ENCODE peak calls at places on chromosomes 12 and 14, in four cellular contexts. V, R, C and E are unnamed samples.

GRCh38 chr14:77663289-77663688 is 44.5 kb downstream of the ALKBH1 start:
- DNase-seq in C (no peak), V (no peak), R (no peak), E (peak)

GRCh38 chr14:76497550-76498484 is 121.9 kb downstream of the ESRRB start:
- DNase-seq in R (peak), V (no peak), C (peak), E (no peak)

GRCh38 chr14:20454359-20454644 is 310 bp downstream of the OSGEP start:
- DNase-seq in V (no peak), C (no peak), R (peak), E (peak)

GRCh38 chr14:48373993-48374392 is 698.6 kb upstream of the MDGA2 start:
- DNase-seq in V (no peak), C (no peak), R (no peak), E (no peak)

GRCh38 chr14:105064721-105065143 is 498 bp downstream of the GPR132 start:
- DNase-seq in V (no peak), C (peak), R (no peak), E (peak)

GRCh38 chr12:105223358-105223840 is 12.6 kb downstream of the APPL2 start:
- DNase-seq in R (no peak), C (no peak), V (no peak), E (no peak)

GRCh38 chr12:6528539-6529235 is 5.6 kb upstream of the GAPDH start:
- DNase-seq in R (no peak), V (no peak), C (no peak), E (no peak)

GRCh38 chr14:90739318-90740077 is 76.7 kb downstream of the TTC7B start:
- DNase-seq in R (no peak), V (no peak), C (no peak), E (peak)

GRCh38 chr14:87966816-87967215 is 26.2 kb downstream of the GALC start:
- DNase-seq in R (no peak), C (no peak), V (no peak), E (peak)

GRCh38 chr12:103334447-103334846 is 161.3 kb downstream of the C12orf42 start:
- DNase-seq in C (no peak), V (no peak), R (no peak), E (no peak)

GRCh38 chr12:109358154-109358869 is 10.6 kb downstream of the MYO1H start:
- DNase-seq in C (no peak), R (no peak), V (peak), E (peak)

GRCh38 chr14:50666772-50667490 is 1.2 kb downstream of the SAV1 start:
- DNase-seq in V (no peak), C (no peak), R (peak), E (peak)

GRCh38 chr12:57755194-57755453 is 221 bp downstream of the MARCHF9 start:
- DNase-seq in V (no peak), C (no peak), R (no peak), E (no peak)

GRCh38 chr12:125247477-125247876 is 182.2 kb downstream of the AACS start:
- DNase-seq in R (peak), V (no peak), C (peak), E (no peak)

GRCh38 chr14:51738754-51739153 is 87.0 kb downstream of the FRMD6 start:
- DNase-seq in V (no peak), R (peak), C (no peak), E (no peak)

GRCh38 chr14:104792101-104792884 is 3.3 kb downstream of the AKT1 start:
- DNase-seq in V (no peak), R (no peak), C (no peak), E (no peak)

DNA sequence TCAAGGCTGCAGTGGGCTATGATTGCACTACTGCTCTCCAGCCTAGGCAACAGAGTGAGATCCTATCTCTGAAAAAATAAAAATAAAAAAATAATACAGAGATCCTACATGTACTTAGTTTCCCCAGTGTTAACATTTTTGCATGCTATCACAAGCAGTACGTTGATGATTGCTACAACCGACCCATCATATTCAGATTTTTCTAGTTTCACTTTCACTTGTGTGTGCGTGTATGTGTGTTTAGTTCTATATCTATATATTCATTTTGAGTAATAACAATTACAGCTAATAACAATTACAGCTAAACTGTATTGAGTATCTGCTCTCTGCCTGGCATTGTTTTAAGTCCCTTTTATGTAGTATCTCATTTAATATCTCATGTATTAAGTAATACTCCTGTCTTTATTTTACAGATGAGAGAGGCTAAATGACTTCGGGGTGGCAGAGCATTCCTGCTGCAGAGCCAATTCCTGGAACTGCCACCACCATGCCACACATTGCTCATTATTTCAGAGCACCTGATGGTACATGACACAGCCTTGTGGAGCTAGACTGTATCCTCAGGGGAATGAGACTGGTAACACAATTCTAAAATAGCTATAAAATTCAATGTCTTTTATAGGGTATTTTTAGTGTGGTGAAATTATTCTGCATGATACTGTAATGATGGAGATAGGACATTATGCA is 153.1 kb downstream of the BCAT1 start:
- DNase-seq in C (no peak), V (no peak), R (no peak), E (no peak)
- TF ChIP-seq ELK1 in C (no peak), V (no peak), R (no peak), E (no peak)

GRCh38 chr12:127293507-127294310 is 973.3 kb upstream of the TMEM132C start:
- DNase-seq in R (peak), V (no peak), C (peak), E (peak)
- TF ChIP-seq ELK1 in R (no peak), V (no peak), C (no peak), E (no peak)

GRCh38 chr14:95291859-95292542 is 27.7 kb downstream of the CLMN start:
- DNase-seq in R (peak), C (peak), V (no peak), E (peak)

GRCh38 chr14:95288672-95289322 is 30.9 kb downstream of the CLMN start:
- DNase-seq in V (no peak), R (no peak), C (no peak), E (no peak)

GRCh38 chr14:95290769-95291440 is 28.8 kb downstream of the CLMN start:
- DNase-seq in V (no peak), C (no peak), R (no peak), E (no peak)

GRCh38 chr14:95289323-95290010 is 30.2 kb downstream of the CLMN start:
- DNase-seq in R (no peak), C (no peak), V (no peak), E (no peak)

GRCh38 chr14:95290021-95290420 is 29.7 kb downstream of the CLMN start:
- DNase-seq in R (no peak), V (no peak), C (no peak), E (no peak)
- TF ChIP-seq ELK1 in R (no peak), V (no peak), C (no peak), E (no peak)

DNA sequence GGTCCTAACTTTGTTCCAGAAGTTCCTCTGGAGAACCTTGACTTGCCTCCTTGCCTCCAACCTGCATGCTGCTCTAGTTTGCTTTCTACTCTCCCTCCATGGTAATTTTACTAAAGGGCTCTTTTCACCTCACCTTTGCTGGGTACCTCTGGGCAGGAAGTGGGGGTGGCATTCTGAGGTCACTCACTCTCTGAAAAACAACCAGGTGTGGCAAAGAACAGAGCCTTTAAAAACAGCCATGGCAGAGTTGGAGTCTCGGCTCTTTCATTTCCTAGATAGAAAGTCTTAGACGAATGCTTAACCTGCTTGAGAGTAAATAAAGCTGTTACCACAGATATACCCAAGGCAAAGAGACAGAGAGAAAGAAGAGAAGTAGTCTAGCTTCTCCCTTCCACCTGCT is 827.9 kb downstream of the BCL11B start:
- DNase-seq in R (no peak), V (no peak), C (no peak), E (no peak)
- TF ChIP-seq ELK1 in R (no peak), V (no peak), C (no peak), E (no peak)

DNA sequence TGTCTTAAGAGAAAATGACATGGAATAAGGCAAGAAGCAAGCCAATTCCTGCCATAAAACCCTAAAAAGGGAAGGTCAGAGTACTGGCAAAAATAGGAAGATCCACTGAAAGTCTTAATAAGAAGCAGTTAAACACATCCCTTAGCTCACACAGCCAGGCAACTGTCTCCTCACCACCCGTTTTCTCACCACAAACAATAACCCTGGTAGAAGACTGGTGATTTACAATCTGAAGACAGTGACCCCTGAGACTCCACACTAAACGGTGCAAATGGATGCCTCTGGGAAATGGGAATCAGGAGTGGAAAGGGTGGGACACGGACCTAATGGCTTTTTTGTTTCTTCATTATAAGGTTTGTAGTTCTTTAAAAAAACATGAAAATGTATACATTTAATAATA is 37.4 kb downstream of the LGR5 start:
- DNase-seq in R (no peak), C (no peak), V (no peak), E (no peak)
- TF ChIP-seq ELK1 in R (no peak), C (no peak), V (no peak), E (no peak)